ENCODE peak calls at places on chromosomes 1 and 21, in four cellular contexts. T is mesenchymal stem cell; K is effector memory CD4-positive, alpha-beta T cell; R is A673. V is an unnamed sample. For H3K9me3, the result is how much of the 10 kb centered on the place peaks cover.

GRCh38 chr1:204314209-204314892 is 45.4 kb downstream of the PLEKHA6 start:
- DNase-seq in R (no peak), T (no peak), K (no peak), V (no peak)

GRCh38 chr1:64171797-64172281 is 31.6 kb upstream of the UBE2U start:
- DNase-seq in R (peak), T (peak), K (no peak), V (no peak)

GRCh38 chr1:8122477-8123407 is 96.6 kb upstream of the ERRFI1 start:
- DNase-seq in T (peak), K (no peak), R (no peak), V (no peak)

GRCh38 chr1:81144240-81144639 is 656.5 kb upstream of the ADGRL2 start:
- DNase-seq in K (no peak), T (no peak), R (peak), V (no peak)

GRCh38 chr1:210293191-210293607 is 35.5 kb upstream of the HHAT start:
- DNase-seq in R (no peak), K (no peak), T (peak), V (peak)

GRCh38 chr1:160567858-160568682 is 11.2 kb downstream of the CD84 start:
- DNase-seq in R (no peak), K (peak), T (no peak), V (no peak)

GRCh38 chr1:241707442-241707841 is 55.4 kb downstream of the WDR64 start:
- DNase-seq in R (no peak), T (no peak), K (no peak), V (no peak)

GRCh38 chr1:221904319-221904718 is 162.4 kb upstream of the DUSP10 start:
- DNase-seq in R (no peak), T (no peak), K (no peak), V (no peak)

GRCh38 chr1:175373786-175374623 is 181.4 kb upstream of the KIAA0040 start:
- DNase-seq in R (peak), K (no peak), T (peak), V (no peak)

GRCh38 chr1:54580856-54581550 is 33.0 kb downstream of the ACOT11 start:
- DNase-seq in R (no peak), K (no peak), T (no peak), V (no peak)

GRCh38 chr1:165073402-165074007 is 283.0 kb downstream of the LMX1A start:
- DNase-seq in K (no peak), R (peak), T (peak), V (peak)

GRCh38 chr1:13860023-13860422 is 160.0 kb downstream of the PRDM2 start:
- DNase-seq in R (no peak), T (no peak), K (no peak), V (no peak)

GRCh38 chr1:24963099-24963872 is 33.2 kb upstream of the RUNX3 start:
- DNase-seq in K (peak), R (no peak), T (no peak), V (no peak)

GRCh38 chr21:34933609-34934345 is 115.3 kb downstream of the RUNX1 start:
- DNase-seq in R (no peak), K (no peak), T (no peak), V (no peak)

GRCh38 chr1:154769193-154769895 is 100.7 kb downstream of the KCNN3 start:
- DNase-seq in K (no peak), R (no peak), T (no peak), V (no peak)

GRCh38 chr21:28554660-28555475 is 437.8 kb downstream of the LTN1 start:
- DNase-seq in T (peak), K (no peak), R (no peak), V (no peak)

GRCh38 chr1:41387667-41388091 is 26.4 kb downstream of the FOXO6 start:
- DNase-seq in R (no peak), K (no peak), T (peak), V (peak)

GRCh38 chr1:97920275-97920831 is 481 bp downstream of the DPYD start:
- DNase-seq in R (peak), T (peak), K (no peak), V (no peak)

GRCh38 chr1:224718470-224719053 is 102.4 kb downstream of the CNIH3 start:
- DNase-seq in R (no peak), T (no peak), K (no peak), V (no peak)
- H3K27ac ChIP-seq in R (no peak), T (no peak), K (no peak), V (no peak)

DNA sequence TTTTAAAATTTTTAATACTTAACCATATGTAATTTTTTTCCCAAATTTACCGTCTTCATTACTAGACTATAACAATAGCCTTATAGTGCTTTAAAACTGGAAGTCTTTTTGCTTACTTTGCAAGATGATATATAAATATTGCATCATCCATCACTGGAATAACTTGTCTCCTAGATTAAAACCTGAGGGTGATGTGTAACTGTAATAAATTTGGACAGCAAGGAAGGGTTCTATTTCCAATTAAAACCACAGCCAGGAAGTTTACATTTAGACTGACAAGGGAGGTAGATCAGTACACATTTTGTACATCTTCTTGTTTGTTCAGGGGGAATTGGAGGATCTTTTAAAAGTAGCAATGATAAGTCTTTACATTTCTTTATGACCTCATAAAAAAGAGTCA is 21.9 kb downstream of the NTNG1 start:
- DNase-seq in K (no peak), R (no peak), T (no peak), V (no peak)
- H3K9me3 ChIP-seq in K (under half), R (under half), T (under half), V (under half)

GRCh38 chr1:107009286-107009685 is 47.2 kb upstream of the PRMT6 start:
- DNase-seq in R (no peak), T (no peak), K (no peak), V (no peak)
- H3K4me3 ChIP-seq in R (no peak), T (no peak), K (no peak), V (no peak)

GRCh38 chr1:226651041-226651731 is 87.9 kb downstream of the ITPKB start:
- DNase-seq in K (no peak), R (no peak), T (no peak), V (no peak)
- H3K27ac ChIP-seq in K (peak), R (no peak), T (no peak), V (no peak)

DNA sequence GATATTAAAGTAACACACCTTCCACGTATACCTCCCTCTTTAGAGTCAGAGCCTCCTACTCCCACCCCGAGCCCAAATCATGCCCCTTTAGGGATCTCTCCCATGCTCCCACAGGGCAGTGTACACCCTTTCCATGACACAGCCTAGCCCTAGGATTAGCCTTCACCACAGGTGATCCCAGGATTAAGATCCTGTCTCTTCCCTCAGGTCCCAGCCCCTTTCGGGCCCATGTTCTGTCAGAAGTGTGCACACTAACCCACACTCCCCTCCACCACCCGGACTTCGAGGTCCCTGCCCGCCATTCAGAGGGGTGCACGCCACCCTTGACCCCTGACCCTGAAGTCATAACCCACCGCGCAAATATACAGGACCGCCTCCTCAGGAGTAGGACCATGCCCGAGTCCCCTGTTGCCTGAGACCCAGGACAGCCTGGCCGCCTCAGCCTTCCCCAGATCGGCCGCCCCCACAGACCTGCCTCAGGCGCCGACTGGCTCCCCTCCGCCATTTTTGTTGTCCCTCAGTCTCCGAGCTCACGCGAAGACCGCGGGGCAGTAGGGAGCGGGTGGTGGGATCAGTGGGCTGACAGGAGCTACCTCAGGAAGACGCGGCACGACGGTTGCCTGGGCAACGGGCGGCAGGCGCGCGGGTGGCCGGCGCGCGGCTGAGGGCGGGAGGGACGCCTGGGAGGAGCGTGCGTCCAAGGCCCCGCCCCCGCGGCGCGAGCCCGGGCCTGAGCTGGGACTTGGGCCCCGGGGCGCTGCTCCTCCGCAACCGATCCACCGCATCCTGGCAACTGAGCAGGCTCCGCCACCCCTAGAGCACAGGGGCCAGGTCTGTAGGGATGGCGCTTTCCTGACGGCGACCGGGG is at the start of gene AGBL4:
- DNase-seq in R (peak), K (no peak), T (no peak), V (no peak)
- H3K9me3 ChIP-seq in R (under half), K (under half), T (under half), V (under half)

GRCh38 chr1:67690018-67690363 is 5.0 kb downstream of the GADD45A start:
- DNase-seq in K (no peak), T (no peak), R (no peak), V (no peak)
- H3K4me3 ChIP-seq in K (no peak), T (no peak), R (no peak), V (no peak)

DNA sequence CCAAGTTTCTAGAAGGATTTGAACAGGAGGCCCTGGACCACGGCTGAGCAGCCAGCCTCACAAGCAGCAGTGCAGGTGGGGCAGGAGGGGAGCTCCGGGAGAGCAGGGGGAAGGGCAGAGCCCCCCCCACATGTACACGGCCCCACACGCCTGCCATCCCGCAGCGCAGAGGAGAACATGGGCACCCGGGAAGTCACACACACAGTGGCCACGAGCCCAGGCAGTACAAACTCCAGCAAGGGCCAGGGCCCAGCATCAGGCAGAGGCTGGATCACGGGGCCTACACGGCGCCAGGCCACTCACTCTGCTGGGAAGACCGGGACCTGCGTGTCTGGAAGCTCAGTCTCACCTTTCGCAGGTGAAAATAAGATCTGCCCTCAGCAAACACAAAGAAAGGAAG is 5.2 kb downstream of the SUMO3 start:
- DNase-seq in K (no peak), R (no peak), T (no peak), V (no peak)
- H3K27ac ChIP-seq in K (no peak), R (peak), T (no peak), V (no peak)